ENCODE peak calls at places on chromosomes 3 and 15, in five cellular contexts. One of them, this sample, is unnamed. For H3K27me3, the result is how much of the 10 kb centered on the place peaks cover.

GRCh38 chr3:130850044-130850797 is 43.7 kb upstream of the ATP2C1 start:
- DNase-seq in HCT116: no peak
- DNase-seq in esophagus squamous epithelium: no peak
- DNase-seq in Peyer's patch: no peak
- DNase-seq in tibial nerve: no peak
- DNase-seq in this sample: peak

GRCh38 chr3:152257246-152258074 is 11.3 kb upstream of the MBNL1 start:
- DNase-seq in HCT116: no peak
- DNase-seq in esophagus squamous epithelium: no peak
- DNase-seq in Peyer's patch: no peak
- DNase-seq in tibial nerve: no peak
- DNase-seq in this sample: no peak

GRCh38 chr3:44326515-44326914 is 12.1 kb upstream of the TCAIM start:
- DNase-seq in HCT116: no peak
- DNase-seq in esophagus squamous epithelium: no peak
- DNase-seq in Peyer's patch: no peak
- DNase-seq in tibial nerve: no peak
- DNase-seq in this sample: no peak

GRCh38 chr15:85725019-85725418 is 69.7 kb downstream of the KLHL25 start:
- DNase-seq in HCT116: no peak
- DNase-seq in esophagus squamous epithelium: no peak
- DNase-seq in Peyer's patch: no peak
- DNase-seq in tibial nerve: no peak
- DNase-seq in this sample: no peak

GRCh38 chr3:109910772-109911171 is 573.4 kb upstream of the DPPA4 start:
- DNase-seq in HCT116: no peak
- DNase-seq in esophagus squamous epithelium: no peak
- DNase-seq in Peyer's patch: no peak
- DNase-seq in tibial nerve: no peak
- DNase-seq in this sample: no peak

GRCh38 chr15:60000824-60001641 is 3.1 kb upstream of the FOXB1 start:
- DNase-seq in HCT116: no peak
- DNase-seq in esophagus squamous epithelium: no peak
- DNase-seq in Peyer's patch: no peak
- DNase-seq in tibial nerve: no peak
- DNase-seq in this sample: no peak

GRCh38 chr3:55620361-55621025 is 133.4 kb upstream of the WNT5A start:
- DNase-seq in HCT116: no peak
- DNase-seq in esophagus squamous epithelium: no peak
- DNase-seq in Peyer's patch: no peak
- DNase-seq in tibial nerve: no peak
- DNase-seq in this sample: no peak

GRCh38 chr3:119858957-119859356 is 77.1 kb downstream of the NR1I2 start:
- DNase-seq in HCT116: no peak
- DNase-seq in esophagus squamous epithelium: no peak
- DNase-seq in Peyer's patch: no peak
- DNase-seq in tibial nerve: no peak
- DNase-seq in this sample: no peak

GRCh38 chr3:176663819-176664218 is 533.5 kb downstream of the TBL1XR1 start:
- DNase-seq in HCT116: peak
- DNase-seq in esophagus squamous epithelium: no peak
- DNase-seq in Peyer's patch: no peak
- DNase-seq in tibial nerve: no peak
- DNase-seq in this sample: no peak

GRCh38 chr3:46946856-46947544 is 29.5 kb downstream of the CCDC12 start:
- DNase-seq in HCT116: no peak
- DNase-seq in esophagus squamous epithelium: no peak
- DNase-seq in Peyer's patch: peak
- DNase-seq in tibial nerve: no peak
- DNase-seq in this sample: peak

GRCh38 chr15:50148362-50148963 is 29.4 kb upstream of the ATP8B4 start:
- DNase-seq in HCT116: peak
- DNase-seq in esophagus squamous epithelium: no peak
- DNase-seq in Peyer's patch: peak
- DNase-seq in tibial nerve: no peak
- DNase-seq in this sample: peak

GRCh38 chr3:21294768-21295167 is 456.2 kb downstream of the ZNF385D start:
- DNase-seq in HCT116: no peak
- DNase-seq in esophagus squamous epithelium: no peak
- DNase-seq in Peyer's patch: no peak
- DNase-seq in tibial nerve: no peak
- DNase-seq in this sample: no peak

GRCh38 chr15:90680371-90680935 is 36.7 kb upstream of the BLM start:
- DNase-seq in HCT116: no peak
- DNase-seq in esophagus squamous epithelium: no peak
- DNase-seq in Peyer's patch: no peak
- DNase-seq in tibial nerve: peak
- DNase-seq in this sample: no peak

GRCh38 chr3:16290827-16291196 is 25.8 kb downstream of the OXNAD1 start:
- DNase-seq in HCT116: no peak
- DNase-seq in esophagus squamous epithelium: no peak
- DNase-seq in Peyer's patch: no peak
- DNase-seq in tibial nerve: no peak
- DNase-seq in this sample: no peak

GRCh38 chr15:28915935-28916334 is 30.2 kb downstream of the APBA2 start:
- DNase-seq in HCT116: no peak
- DNase-seq in esophagus squamous epithelium: no peak
- DNase-seq in Peyer's patch: no peak
- DNase-seq in tibial nerve: no peak
- DNase-seq in this sample: no peak

GRCh38 chr3:126965526-126966080 is 17.3 kb upstream of the PLXNA1 start:
- DNase-seq in HCT116: no peak
- DNase-seq in esophagus squamous epithelium: no peak
- DNase-seq in Peyer's patch: no peak
- DNase-seq in tibial nerve: no peak
- DNase-seq in this sample: no peak

GRCh38 chr3:8563146-8563545 is 61.5 kb downstream of the LMCD1 start:
- DNase-seq in HCT116: no peak
- DNase-seq in esophagus squamous epithelium: no peak
- DNase-seq in Peyer's patch: no peak
- DNase-seq in tibial nerve: no peak
- DNase-seq in this sample: no peak

GRCh38 chr3:179828738-179829137 is 175.9 kb downstream of the USP13 start:
- DNase-seq in HCT116: no peak
- DNase-seq in esophagus squamous epithelium: no peak
- DNase-seq in Peyer's patch: no peak
- DNase-seq in tibial nerve: no peak
- DNase-seq in this sample: no peak

GRCh38 chr15:38216763-38217162 is 35.9 kb upstream of the SPRED1 start:
- DNase-seq in HCT116: no peak
- DNase-seq in esophagus squamous epithelium: no peak
- DNase-seq in Peyer's patch: peak
- DNase-seq in tibial nerve: no peak
- DNase-seq in this sample: no peak

GRCh38 chr3:183123891-183124290 is 24.6 kb upstream of the MCCC1 start:
- DNase-seq in HCT116: no peak
- DNase-seq in esophagus squamous epithelium: no peak
- DNase-seq in Peyer's patch: no peak
- DNase-seq in tibial nerve: no peak
- DNase-seq in this sample: no peak

GRCh38 chr3:189773056-189773455 is 141.9 kb downstream of the TP63 start:
- DNase-seq in HCT116: no peak
- DNase-seq in esophagus squamous epithelium: no peak
- DNase-seq in Peyer's patch: no peak
- DNase-seq in tibial nerve: no peak
- DNase-seq in this sample: no peak

GRCh38 chr3:11167590-11167989 is 13.3 kb downstream of the HRH1 start:
- DNase-seq in HCT116: no peak
- DNase-seq in esophagus squamous epithelium: no peak
- DNase-seq in Peyer's patch: no peak
- DNase-seq in tibial nerve: no peak
- DNase-seq in this sample: no peak

GRCh38 chr3:84963137-84963536 is 4.3 kb downstream of the CADM2 start:
- DNase-seq in HCT116: no peak
- DNase-seq in esophagus squamous epithelium: no peak
- DNase-seq in Peyer's patch: no peak
- DNase-seq in tibial nerve: no peak
- DNase-seq in this sample: no peak

GRCh38 chr3:12990781-12991480 is 82.3 kb downstream of the IQSEC1 start:
- DNase-seq in HCT116: no peak
- DNase-seq in esophagus squamous epithelium: no peak
- DNase-seq in Peyer's patch: no peak
- DNase-seq in tibial nerve: no peak
- DNase-seq in this sample: no peak

GRCh38 chr15:60477991-60478632 is 830 bp downstream of the ICE2 start:
- DNase-seq in HCT116: no peak
- DNase-seq in esophagus squamous epithelium: no peak
- DNase-seq in Peyer's patch: no peak
- DNase-seq in tibial nerve: no peak
- DNase-seq in this sample: no peak

GRCh38 chr3:42701371-42702065 is 1.1 kb downstream of the HHATL start:
- DNase-seq in HCT116: no peak
- DNase-seq in esophagus squamous epithelium: no peak
- DNase-seq in Peyer's patch: peak
- DNase-seq in tibial nerve: no peak
- DNase-seq in this sample: peak

GRCh38 chr3:42698911-42699230 is 3.7 kb downstream of the HHATL start:
- DNase-seq in HCT116: no peak
- DNase-seq in esophagus squamous epithelium: no peak
- DNase-seq in Peyer's patch: peak
- DNase-seq in tibial nerve: no peak
- DNase-seq in this sample: peak

GRCh38 chr3:42702066-42702951 is at the start of gene HHATL:
- DNase-seq in HCT116: no peak
- DNase-seq in esophagus squamous epithelium: no peak
- DNase-seq in Peyer's patch: peak
- DNase-seq in tibial nerve: no peak
- DNase-seq in this sample: no peak

GRCh38 chr3:42699511-42699971 is 3.1 kb downstream of the HHATL start:
- DNase-seq in HCT116: no peak
- DNase-seq in esophagus squamous epithelium: no peak
- DNase-seq in Peyer's patch: peak
- DNase-seq in tibial nerve: no peak
- DNase-seq in this sample: no peak

DNA sequence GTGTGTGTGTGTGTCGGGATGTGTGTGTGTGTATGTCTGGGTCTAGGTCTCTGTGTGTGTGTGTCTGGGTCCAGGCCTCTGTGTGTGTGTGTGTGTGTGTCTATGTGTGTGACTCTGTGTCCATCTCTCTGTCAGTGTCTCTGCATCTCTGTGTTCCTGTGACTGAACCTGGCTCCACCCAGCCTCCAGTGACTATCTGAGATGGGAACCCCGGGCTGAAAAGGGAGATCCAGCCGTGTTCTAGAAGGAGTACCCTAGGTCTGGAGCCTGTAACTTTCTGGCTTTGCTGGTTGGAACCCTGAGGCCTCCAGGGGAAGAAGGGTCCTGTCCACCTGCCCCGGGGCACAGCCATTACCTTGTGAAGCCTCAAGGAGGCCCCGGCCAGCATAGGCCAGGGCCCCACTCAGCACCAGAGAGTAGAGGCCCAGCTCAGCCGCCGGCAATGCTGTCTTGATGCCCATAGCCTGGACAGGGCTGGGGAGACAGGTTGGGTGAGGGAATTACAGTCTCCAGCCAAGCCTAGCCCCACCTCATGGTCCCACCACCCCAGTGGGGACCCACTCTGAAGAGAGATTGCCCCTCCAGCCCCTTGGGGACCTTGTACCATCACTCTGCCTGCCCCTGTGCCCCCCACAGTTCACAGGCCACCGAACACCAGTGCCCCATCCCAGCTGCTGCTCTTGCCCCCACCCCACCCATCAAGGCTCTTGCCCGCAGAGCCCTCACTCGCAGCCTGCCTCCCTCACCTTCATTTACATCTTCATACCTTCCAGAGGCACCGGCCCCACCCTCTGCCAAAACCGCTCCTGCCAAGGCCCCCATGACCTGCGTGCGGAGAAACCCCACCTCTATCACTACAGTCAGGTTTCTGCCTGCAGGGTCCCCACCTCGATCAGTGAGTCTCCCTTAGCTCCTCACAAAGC is 2.0 kb downstream of the HHATL start:
- DNase-seq in HCT116: no peak
- DNase-seq in esophagus squamous epithelium: no peak
- DNase-seq in Peyer's patch: peak
- DNase-seq in tibial nerve: no peak
- DNase-seq in this sample: no peak
- H3K4me3 ChIP-seq in HCT116: no peak
- H3K4me3 ChIP-seq in esophagus squamous epithelium: no peak
- H3K4me3 ChIP-seq in Peyer's patch: no peak
- H3K4me3 ChIP-seq in tibial nerve: no peak
- H3K4me3 ChIP-seq in this sample: no peak

DNA sequence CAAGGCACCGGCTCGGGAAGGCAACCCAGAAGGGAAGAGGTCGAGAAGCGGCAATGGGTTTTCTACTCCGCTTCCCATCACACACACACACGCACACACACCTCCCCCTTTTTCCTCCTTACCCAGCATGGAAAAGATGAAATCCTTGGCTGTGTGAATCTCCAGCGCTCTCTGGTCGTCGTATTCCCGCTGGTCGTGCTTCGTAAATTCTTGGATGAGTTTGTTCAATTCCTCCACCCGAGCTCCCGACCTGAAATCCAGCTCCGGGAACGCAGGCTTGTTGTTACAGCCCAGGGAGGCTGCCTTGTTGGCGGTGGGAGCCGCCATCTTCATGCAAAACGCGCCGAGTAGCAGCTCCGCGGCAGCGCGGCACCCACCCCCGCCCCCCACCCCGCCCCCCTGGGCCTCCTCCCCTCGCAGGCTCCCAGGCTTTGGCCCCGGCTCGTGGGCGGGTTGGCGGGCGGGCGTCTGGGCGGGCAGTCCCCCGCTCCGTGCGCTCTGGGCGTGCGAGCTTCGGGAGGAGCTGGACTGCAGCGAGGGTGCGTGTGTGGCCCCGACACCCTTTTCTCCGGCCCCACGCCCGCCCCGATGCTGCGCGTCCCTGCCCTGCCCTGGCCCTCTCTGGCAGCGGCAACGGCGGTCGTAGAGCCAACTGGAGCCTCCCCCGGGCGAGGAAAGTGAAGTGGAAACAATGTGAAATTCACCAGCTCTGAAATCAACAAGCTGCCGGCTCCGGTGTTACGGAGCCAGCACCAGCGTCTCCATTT is at the start of gene MB21D2:
- DNase-seq in HCT116: peak
- DNase-seq in esophagus squamous epithelium: no peak
- DNase-seq in Peyer's patch: peak
- DNase-seq in tibial nerve: peak
- DNase-seq in this sample: peak
- TF ChIP-seq POLR2A in HCT116: peak
- TF ChIP-seq POLR2A in esophagus squamous epithelium: no peak
- TF ChIP-seq POLR2A in Peyer's patch: peak
- TF ChIP-seq POLR2A in tibial nerve: peak
- TF ChIP-seq POLR2A in this sample: peak

DNA sequence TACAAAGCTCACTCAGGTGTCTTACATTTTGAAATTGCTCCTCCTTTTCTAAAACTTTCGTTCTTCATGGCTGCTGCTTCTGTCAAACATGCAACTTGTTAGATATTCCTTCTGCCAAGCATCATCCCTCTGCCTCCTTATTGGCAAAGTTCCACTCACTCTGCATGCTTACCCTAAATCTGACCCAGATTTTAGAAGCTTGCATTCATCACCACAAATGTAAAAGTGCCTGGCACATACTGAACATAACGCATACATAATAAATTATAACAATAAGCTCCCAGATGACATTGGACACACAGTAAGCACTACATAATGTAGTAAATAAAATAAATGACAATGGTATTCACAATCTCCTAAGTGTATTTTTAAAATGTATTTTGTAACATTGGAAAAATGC is 107.4 kb downstream of the LMLN start:
- DNase-seq in HCT116: no peak
- DNase-seq in esophagus squamous epithelium: no peak
- DNase-seq in Peyer's patch: no peak
- DNase-seq in tibial nerve: no peak
- DNase-seq in this sample: no peak
- H3K27me3 ChIP-seq in HCT116: under half
- H3K27me3 ChIP-seq in esophagus squamous epithelium: under half
- H3K27me3 ChIP-seq in Peyer's patch: under half
- H3K27me3 ChIP-seq in tibial nerve: under half
- H3K27me3 ChIP-seq in this sample: under half

GRCh38 chr15:75203908-75204263 is 2.2 kb downstream of the C15orf39 start:
- DNase-seq in HCT116: no peak
- DNase-seq in esophagus squamous epithelium: no peak
- DNase-seq in Peyer's patch: no peak
- DNase-seq in tibial nerve: no peak
- DNase-seq in this sample: no peak
- H3K4me3 ChIP-seq in HCT116: peak
- H3K4me3 ChIP-seq in esophagus squamous epithelium: peak
- H3K4me3 ChIP-seq in Peyer's patch: peak
- H3K4me3 ChIP-seq in tibial nerve: peak
- H3K4me3 ChIP-seq in this sample: peak